ENCODE peak calls at places on chromosomes 7 and 10, in four cellular contexts. One of them, this sample, is unnamed. For H3K36me3 and H4K20me1, the result is how much of the 10 kb centered on the place peaks cover.

GRCh38 chr7:131633342-131633843 is 77.0 kb upstream of the PODXL start:
- DNase-seq in astrocyte: peak
- DNase-seq in IMR-90: peak
- DNase-seq in PC-3: peak
- DNase-seq in this sample: peak

GRCh38 chr10:52642208-52642607 is 130.4 kb downstream of the MBL2 start:
- DNase-seq in astrocyte: no peak
- DNase-seq in IMR-90: no peak
- DNase-seq in PC-3: no peak
- DNase-seq in this sample: no peak

GRCh38 chr10:14486777-14487510 is 156.2 kb upstream of the FRMD4A start:
- DNase-seq in PC-3: no peak
- DNase-seq in astrocyte: peak
- DNase-seq in IMR-90: peak
- DNase-seq in this sample: no peak

GRCh38 chr10:50511512-50512213 is 112.1 kb downstream of the SGMS1 start:
- DNase-seq in IMR-90: peak
- DNase-seq in PC-3: peak
- DNase-seq in astrocyte: peak
- DNase-seq in this sample: no peak

GRCh38 chr10:35416628-35417625 is 80.6 kb downstream of the CCNY start:
- DNase-seq in astrocyte: peak
- DNase-seq in IMR-90: peak
- DNase-seq in PC-3: no peak
- DNase-seq in this sample: no peak

GRCh38 chr10:100100651-100101525 is 19.2 kb upstream of the CPN1 start:
- DNase-seq in astrocyte: peak
- DNase-seq in PC-3: peak
- DNase-seq in IMR-90: peak
- DNase-seq in this sample: peak

GRCh38 chr10:132110713-132111112 is 45.0 kb downstream of the JAKMIP3 start:
- DNase-seq in astrocyte: no peak
- DNase-seq in PC-3: no peak
- DNase-seq in IMR-90: no peak
- DNase-seq in this sample: no peak

GRCh38 chr10:122911889-122912484 is 1.6 kb downstream of the FAM24A start:
- DNase-seq in astrocyte: peak
- DNase-seq in IMR-90: peak
- DNase-seq in PC-3: peak
- DNase-seq in this sample: peak

GRCh38 chr10:86366033-86366901 is at the start of gene GRID1:
- DNase-seq in astrocyte: no peak
- DNase-seq in PC-3: no peak
- DNase-seq in IMR-90: no peak
- DNase-seq in this sample: peak

GRCh38 chr10:84293574-84294016 is 34.8 kb upstream of the CCSER2 start:
- DNase-seq in astrocyte: no peak
- DNase-seq in IMR-90: peak
- DNase-seq in PC-3: no peak
- DNase-seq in this sample: no peak

GRCh38 chr7:46072722-46073121 is 151.7 kb upstream of the IGFBP3 start:
- DNase-seq in astrocyte: peak
- DNase-seq in PC-3: no peak
- DNase-seq in IMR-90: no peak
- DNase-seq in this sample: peak

GRCh38 chr7:132393789-132394261 is 182.4 kb downstream of the PLXNA4 start:
- DNase-seq in PC-3: no peak
- DNase-seq in astrocyte: peak
- DNase-seq in IMR-90: no peak
- DNase-seq in this sample: peak

GRCh38 chr10:25804505-25804904 is 129.5 kb upstream of the MYO3A start:
- DNase-seq in astrocyte: no peak
- DNase-seq in IMR-90: no peak
- DNase-seq in PC-3: no peak
- DNase-seq in this sample: no peak

GRCh38 chr10:103590744-103591291 is 97.3 kb downstream of the NEURL1 start:
- DNase-seq in IMR-90: no peak
- DNase-seq in astrocyte: no peak
- DNase-seq in PC-3: no peak
- DNase-seq in this sample: no peak

GRCh38 chr7:117061751-117062150 is 108.5 kb downstream of the ST7 start:
- DNase-seq in astrocyte: peak
- DNase-seq in PC-3: peak
- DNase-seq in IMR-90: peak
- DNase-seq in this sample: peak

GRCh38 chr7:130998993-130999602 is 265.1 kb upstream of the KLF14 start:
- DNase-seq in astrocyte: peak
- DNase-seq in IMR-90: peak
- DNase-seq in PC-3: peak
- DNase-seq in this sample: no peak

GRCh38 chr10:129193148-129193547 is 273.9 kb upstream of the MGMT start:
- DNase-seq in IMR-90: no peak
- DNase-seq in astrocyte: no peak
- DNase-seq in PC-3: no peak
- DNase-seq in this sample: peak

GRCh38 chr7:157488326-157488725 is 151.5 kb downstream of the DNAJB6 start:
- DNase-seq in astrocyte: peak
- DNase-seq in PC-3: peak
- DNase-seq in IMR-90: no peak
- DNase-seq in this sample: no peak

GRCh38 chr7:157193274-157193673 is 54.5 kb downstream of the UBE3C start:
- DNase-seq in astrocyte: no peak
- DNase-seq in IMR-90: no peak
- DNase-seq in PC-3: no peak
- DNase-seq in this sample: no peak

GRCh38 chr10:78774614-78774998 is 294.2 kb upstream of the ZMIZ1 start:
- DNase-seq in IMR-90: no peak
- DNase-seq in astrocyte: no peak
- DNase-seq in PC-3: no peak
- DNase-seq in this sample: no peak

GRCh38 chr7:92584953-92585352 is 5.2 kb downstream of the FAM133B start:
- DNase-seq in IMR-90: no peak
- DNase-seq in astrocyte: no peak
- DNase-seq in PC-3: peak
- DNase-seq in this sample: no peak

GRCh38 chr10:110600487-110601101 is 33.1 kb downstream of the SMC3 start:
- DNase-seq in PC-3: peak
- DNase-seq in IMR-90: peak
- DNase-seq in astrocyte: peak
- DNase-seq in this sample: peak

GRCh38 chr7:128672927-128673517 is 930 bp downstream of the GARIN1A start:
- DNase-seq in IMR-90: peak
- DNase-seq in PC-3: no peak
- DNase-seq in astrocyte: peak
- DNase-seq in this sample: peak

GRCh38 chr10:48759113-48759901 is 74.6 kb downstream of the WDFY4 start:
- DNase-seq in IMR-90: no peak
- DNase-seq in PC-3: no peak
- DNase-seq in astrocyte: no peak
- DNase-seq in this sample: no peak

GRCh38 chr10:105542401-105542800 is 901.3 kb downstream of the SORCS3 start:
- DNase-seq in astrocyte: no peak
- DNase-seq in IMR-90: no peak
- DNase-seq in PC-3: no peak
- DNase-seq in this sample: no peak

GRCh38 chr7:129370812-129371211 is 63.4 kb upstream of the STRIP2 start:
- DNase-seq in IMR-90: peak
- DNase-seq in astrocyte: no peak
- DNase-seq in PC-3: peak
- DNase-seq in this sample: no peak

GRCh38 chr7:37113661-37114355 is 334.9 kb downstream of the ELMO1 start:
- DNase-seq in astrocyte: no peak
- DNase-seq in PC-3: no peak
- DNase-seq in IMR-90: no peak
- DNase-seq in this sample: peak

GRCh38 chr7:7897509-7897908 is 71.1 kb upstream of the GLCCI1 start:
- DNase-seq in IMR-90: no peak
- DNase-seq in astrocyte: peak
- DNase-seq in PC-3: no peak
- DNase-seq in this sample: no peak

GRCh38 chr7:69898189-69898588 is 299.9 kb downstream of the AUTS2 start:
- DNase-seq in IMR-90: no peak
- DNase-seq in PC-3: no peak
- DNase-seq in astrocyte: no peak
- DNase-seq in this sample: no peak
- H3K36me3 ChIP-seq in IMR-90: under half
- H3K36me3 ChIP-seq in PC-3: under half
- H3K36me3 ChIP-seq in astrocyte: under half
- H3K36me3 ChIP-seq in this sample: under half

GRCh38 chr10:121683366-121683765 is 85.1 kb upstream of the FGFR2 start:
- DNase-seq in PC-3: no peak
- DNase-seq in IMR-90: no peak
- DNase-seq in astrocyte: no peak
- DNase-seq in this sample: no peak
- H4K20me1 ChIP-seq in PC-3: under half
- H4K20me1 ChIP-seq in IMR-90: under half
- H4K20me1 ChIP-seq in astrocyte: under half
- H4K20me1 ChIP-seq in this sample: under half

GRCh38 chr10:102511562-102512274 is 7.9 kb downstream of the SUFU start:
- DNase-seq in astrocyte: no peak
- DNase-seq in PC-3: no peak
- DNase-seq in IMR-90: no peak
- DNase-seq in this sample: no peak
- H3K9ac ChIP-seq in astrocyte: no peak
- H3K9ac ChIP-seq in PC-3: no peak
- H3K9ac ChIP-seq in IMR-90: no peak
- H3K9ac ChIP-seq in this sample: no peak

DNA sequence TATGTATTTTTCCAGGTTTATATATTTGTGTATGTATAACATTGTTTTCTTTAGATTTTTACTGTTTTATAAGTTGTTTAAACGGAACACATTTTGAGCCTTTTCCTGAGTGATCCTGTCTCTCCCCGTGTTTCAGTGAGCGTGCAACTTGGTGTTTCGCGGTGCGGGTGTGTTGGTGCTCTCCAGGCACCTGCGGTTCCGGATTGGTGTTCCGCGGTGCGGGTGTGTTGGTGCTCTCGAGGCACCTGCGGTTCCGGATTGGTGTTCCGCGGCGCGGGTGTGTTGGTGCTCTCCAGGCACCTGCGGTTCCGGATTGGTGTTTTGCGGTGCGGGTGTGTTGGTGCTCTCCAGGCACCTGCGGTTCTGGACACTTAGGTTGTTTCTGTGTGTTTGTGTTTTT is 20.6 kb downstream of the DYNC2I1 start:
- DNase-seq in PC-3: no peak
- DNase-seq in IMR-90: no peak
- DNase-seq in astrocyte: no peak
- DNase-seq in this sample: no peak
- H3K36me3 ChIP-seq in PC-3: under half
- H3K36me3 ChIP-seq in IMR-90: under half
- H3K36me3 ChIP-seq in astrocyte: under half
- H3K36me3 ChIP-seq in this sample: under half

GRCh38 chr10:12400266-12400931 is 51.1 kb downstream of the CAMK1D start:
- DNase-seq in astrocyte: peak
- DNase-seq in PC-3: peak
- DNase-seq in IMR-90: peak
- DNase-seq in this sample: no peak

GRCh38 chr10:12406764-12407400 is 57.5 kb downstream of the CAMK1D start:
- DNase-seq in PC-3: no peak
- DNase-seq in IMR-90: no peak
- DNase-seq in astrocyte: no peak
- DNase-seq in this sample: no peak

GRCh38 chr10:12405342-12406320 is 56.3 kb downstream of the CAMK1D start:
- DNase-seq in astrocyte: peak
- DNase-seq in IMR-90: peak
- DNase-seq in PC-3: peak
- DNase-seq in this sample: no peak

GRCh38 chr10:12401466-12401865 is 52.1 kb downstream of the CAMK1D start:
- DNase-seq in PC-3: no peak
- DNase-seq in astrocyte: no peak
- DNase-seq in IMR-90: no peak
- DNase-seq in this sample: no peak

DNA sequence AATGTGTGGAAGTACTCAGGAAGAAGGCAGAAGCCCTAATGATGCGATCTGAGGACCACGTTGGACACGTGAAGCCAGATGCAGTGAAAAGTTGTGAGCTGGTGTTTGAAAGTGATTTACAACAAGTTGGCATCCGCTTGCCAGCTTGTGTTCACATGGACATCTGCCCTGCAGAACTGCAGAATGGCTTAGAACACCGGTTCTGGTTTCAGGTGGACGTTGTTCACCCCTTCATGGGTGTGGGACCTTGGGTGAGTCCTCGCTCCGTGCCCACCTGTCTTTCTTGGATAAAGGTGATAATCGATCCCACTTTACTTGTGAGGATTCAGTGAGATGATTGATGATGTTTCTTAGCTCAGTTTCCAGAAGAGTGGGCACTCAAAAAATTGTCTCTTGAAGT is 53.8 kb downstream of the CAMK1D start:
- DNase-seq in PC-3: no peak
- DNase-seq in astrocyte: no peak
- DNase-seq in IMR-90: no peak
- DNase-seq in this sample: no peak
- H4K20me1 ChIP-seq in PC-3: under half
- H4K20me1 ChIP-seq in astrocyte: under half
- H4K20me1 ChIP-seq in IMR-90: under half
- H4K20me1 ChIP-seq in this sample: under half

DNA sequence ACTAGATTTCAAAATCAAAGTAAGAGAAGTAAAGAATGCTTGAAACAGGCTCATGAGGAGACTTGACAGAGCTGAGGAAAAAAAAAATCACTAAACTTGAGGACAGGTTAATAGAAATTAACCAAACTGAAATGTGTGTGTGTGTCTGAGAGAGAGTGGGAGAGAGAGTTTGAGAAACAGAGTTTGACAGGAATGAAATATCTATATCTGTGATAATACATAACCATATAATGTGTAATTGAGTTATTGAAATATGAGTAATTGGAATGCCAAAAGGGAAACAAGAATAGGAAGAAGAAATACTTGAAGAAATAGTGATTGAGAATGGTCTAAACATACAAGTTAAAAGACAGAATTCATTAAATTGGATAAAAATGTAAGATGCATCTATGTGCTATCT is 268.0 kb upstream of the CHRM2 start:
- DNase-seq in PC-3: no peak
- DNase-seq in astrocyte: no peak
- DNase-seq in IMR-90: no peak
- DNase-seq in this sample: no peak
- H3K9ac ChIP-seq in PC-3: no peak
- H3K9ac ChIP-seq in astrocyte: no peak
- H3K9ac ChIP-seq in IMR-90: no peak
- H3K9ac ChIP-seq in this sample: no peak